ENCODE peak calls at places on chromosomes 4 and X, in seven cellular contexts. L is HEK293T; N is Right ventricle myocardium superior; D is activated CD4-positive, CD25-positive, alpha-beta regulatory T cell treated with anti-CD3 and anti-CD28 coated beads, Interleukin-2, amount 50 U/mL, for 72 hours; T is NCI-H345; Q is effector memory CD4-positive, alpha-beta T cell; F is astrocyte of the cerebellum. K is an unnamed sample.

GRCh38 chr4:165360985-165361678 is 17.7 kb upstream of the CPE start:
- DNase-seq in T (no peak), L (no peak), D (no peak), F (no peak), N (no peak), Q (no peak), K (no peak)

GRCh38 chr4:17120761-17121160 is 222.3 kb upstream of the LDB2 start:
- DNase-seq in T (no peak), D (no peak), Q (no peak), F (no peak), N (no peak), L (no peak), K (no peak)

GRCh38 chr4:173500841-173501591 is 29.0 kb downstream of the HAND2 start:
- DNase-seq in L (no peak), F (no peak), T (no peak), Q (no peak), D (no peak), N (no peak), K (no peak)

GRCh38 chr4:77347341-77347740 is 190.3 kb downstream of the CCNG2 start:
- DNase-seq in N (no peak), Q (no peak), F (no peak), D (no peak), T (no peak), L (no peak), K (no peak)

GRCh38 chrX:17595456-17596035 is 141.7 kb upstream of the SCML1 start:
- DNase-seq in T (no peak), Q (no peak), N (no peak), F (no peak), D (no peak), L (no peak), K (no peak)

GRCh38 chr4:1170805-1171305 is 1.5 kb downstream of the SPON2 start:
- DNase-seq in N (no peak), F (no peak), Q (no peak), L (no peak), T (no peak), D (no peak), K (no peak)

GRCh38 chr4:173367946-173368345 is 2.8 kb upstream of the SAP30 start:
- DNase-seq in Q (no peak), D (no peak), L (no peak), N (no peak), F (no peak), T (no peak), K (no peak)

GRCh38 chrX:39158801-39159657 is 357.8 kb downstream of the MID1IP1 start:
- DNase-seq in D (no peak), T (peak), L (no peak), N (no peak), F (peak), Q (no peak), K (no peak)

GRCh38 chrX:46461653-46462191 is 83.5 kb downstream of the ZNF674 start:
- DNase-seq in Q (no peak), F (no peak), T (no peak), L (no peak), N (no peak), D (no peak), K (no peak)

GRCh38 chr4:152114562-152114961 is 353.8 kb upstream of the GATB start:
- DNase-seq in F (no peak), T (no peak), L (no peak), N (no peak), D (no peak), Q (no peak), K (no peak)

GRCh38 chr4:90546114-90546513 is 418.9 kb downstream of the CCSER1 start:
- DNase-seq in Q (no peak), N (no peak), F (no peak), L (no peak), D (no peak), T (no peak), K (no peak)

GRCh38 chr4:8607603-8608481 is 15.3 kb downstream of the CPZ start:
- DNase-seq in L (peak), D (peak), Q (no peak), N (no peak), F (no peak), T (peak), K (no peak)

GRCh38 chr4:81447551-81448266 is 24.0 kb downstream of the RASGEF1B start:
- DNase-seq in F (no peak), T (no peak), D (no peak), L (no peak), N (no peak), Q (no peak), K (no peak)

GRCh38 chr4:23717528-23718248 is 172.2 kb downstream of the PPARGC1A start:
- DNase-seq in T (peak), Q (no peak), D (no peak), N (no peak), F (peak), L (peak), K (no peak)

GRCh38 chr4:11367371-11367770 is 61.3 kb downstream of the HS3ST1 start:
- DNase-seq in T (peak), D (no peak), Q (no peak), N (peak), F (peak), L (no peak), K (no peak)

GRCh38 chr4:48489683-48490011 is 405 bp upstream of the ZAR1 start:
- DNase-seq in T (peak), N (no peak), L (no peak), D (no peak), F (no peak), Q (no peak), K (no peak)

GRCh38 chrX:113522814-113523213 is 682.2 kb upstream of the AMOT start:
- DNase-seq in L (no peak), T (no peak), N (no peak), Q (no peak), F (no peak), D (no peak), K (no peak)

GRCh38 chrX:49934729-49935128 is 12.3 kb downstream of the CLCN5 start:
- DNase-seq in L (no peak), N (no peak), D (no peak), Q (no peak), T (no peak), F (no peak), K (no peak)

GRCh38 chr4:24395937-24396336 is 188.4 kb downstream of the DHX15 start:
- DNase-seq in T (no peak), F (no peak), D (no peak), Q (no peak), N (no peak), L (no peak), K (peak)

GRCh38 chr4:151661873-151662272 is 98.9 kb downstream of the GATB start:
- DNase-seq in N (no peak), Q (no peak), T (no peak), D (no peak), F (no peak), L (no peak), K (no peak)

GRCh38 chr4:170990989-170991589 is 822.1 kb upstream of the GALNTL6 start:
- DNase-seq in Q (no peak), N (no peak), T (no peak), L (peak), F (peak), D (no peak), K (no peak)

GRCh38 chrX:150621652-150622051 is 53.2 kb downstream of the MTM1 start:
- DNase-seq in N (no peak), L (no peak), D (no peak), F (no peak), T (no peak), Q (no peak), K (no peak)

GRCh38 chrX:3037218-3037617 is 4.1 kb upstream of the ARSF start:
- DNase-seq in T (no peak), L (no peak), D (no peak), F (no peak), Q (no peak), N (no peak), K (no peak)

GRCh38 chr4:7805533-7806079 is 134.1 kb downstream of the AFAP1 start:
- DNase-seq in N (peak), D (no peak), F (peak), Q (no peak), T (peak), L (no peak), K (peak)

GRCh38 chr4:54659213-54660144 is 1.7 kb downstream of the KIT start:
- DNase-seq in L (no peak), T (peak), N (no peak), F (no peak), D (no peak), Q (no peak), K (no peak)

GRCh38 chr4:37837446-37837845 is 11.0 kb downstream of the PGM2 start:
- DNase-seq in F (peak), D (no peak), Q (no peak), N (no peak), L (no peak), T (no peak), K (no peak)

GRCh38 chr4:14596904-14597303 is 405.4 kb upstream of the CPEB2 start:
- DNase-seq in T (no peak), L (no peak), Q (no peak), F (no peak), D (no peak), N (no peak), K (no peak)

GRCh38 chr4:168028568-168028967 is 63.8 kb upstream of the ANXA10 start:
- DNase-seq in Q (no peak), L (peak), F (no peak), T (no peak), D (no peak), N (no peak), K (peak)

GRCh38 chr4:176767183-176767582 is 25.5 kb downstream of the VEGFC start:
- DNase-seq in D (no peak), N (no peak), F (peak), L (no peak), Q (no peak), T (no peak), K (no peak)

GRCh38 chr4:114599231-114600065 is 841 bp downstream of the UGT8 start:
- DNase-seq in D (no peak), L (peak), N (no peak), Q (no peak), T (peak), F (no peak), K (no peak)

GRCh38 chr4:129223955-129224354 is 128.0 kb downstream of the C4orf33 start:
- DNase-seq in L (no peak), Q (no peak), N (no peak), T (no peak), D (no peak), F (no peak), K (no peak)

GRCh38 chrX:54066841-54067240 is 22.6 kb upstream of the PHF8 start:
- DNase-seq in D (no peak), L (no peak), T (no peak), Q (no peak), F (no peak), N (no peak), K (no peak)

GRCh38 chr4:89110986-89111832 is at the start of gene TIGD2:
- DNase-seq in Q (peak), N (peak), L (peak), D (peak), T (peak), F (peak), K (peak)